ENCODE peak calls at places on chromosomes 6 and 20, in eight cellular contexts. T is heart right ventricle, I is neural progenitor cell, X is neuronal stem cell, Z is NCI-H1417 treated with DMSO at 0.1 percent for 48 hours, U is adrenal gland, N is HFFc6, M is Calu3. J is an unnamed sample.

GRCh38 chr6:148840256-148840655 is 93.4 kb downstream of the UST start:
- DNase-seq in X (no peak), M (no peak), U (no peak), N (no peak), Z (no peak), T (no peak), I (no peak), J (no peak)

GRCh38 chr6:168221000-168221399 is 98.6 kb downstream of the DACT2 start:
- DNase-seq in X (no peak), U (no peak), M (no peak), T (no peak), I (no peak), N (no peak), Z (no peak), J (no peak)

GRCh38 chr6:10451828-10452509 is 37.1 kb upstream of the TFAP2A start:
- DNase-seq in Z (no peak), U (no peak), M (peak), N (no peak), X (no peak), I (no peak), T (no peak), J (peak)

GRCh38 chr20:25865715-25866656 is 169.3 kb upstream of the ZNF337 start:
- DNase-seq in U (peak), N (peak), M (peak), I (peak), T (peak), X (peak), Z (peak), J (peak)

GRCh38 chr6:27242589-27243265 is 4.8 kb upstream of the PRSS16 start:
- DNase-seq in I (no peak), X (no peak), Z (no peak), M (no peak), U (no peak), N (no peak), T (no peak), J (no peak)

GRCh38 chr20:51122931-51123658 is 100.2 kb upstream of the KCNG1 start:
- DNase-seq in X (no peak), U (no peak), T (no peak), N (no peak), Z (no peak), I (no peak), M (no peak), J (no peak)

GRCh38 chr20:300345-300744 is 3.0 kb downstream of the ZCCHC3 start:
- DNase-seq in N (no peak), Z (no peak), U (no peak), I (no peak), X (no peak), T (no peak), M (no peak), J (peak)

GRCh38 chr20:5395932-5396727 is 79.4 kb upstream of the PROKR2 start:
- DNase-seq in T (no peak), U (no peak), I (no peak), M (no peak), N (no peak), X (no peak), Z (no peak), J (no peak)

GRCh38 chr6:161272600-161273355 is 1.1 kb downstream of the AGPAT4 start:
- DNase-seq in I (peak), X (peak), T (no peak), M (peak), U (no peak), N (peak), Z (peak), J (no peak)

GRCh38 chr6:135144678-135145508 is 36.2 kb upstream of the MYB start:
- DNase-seq in N (peak), X (no peak), U (no peak), Z (no peak), M (peak), I (peak), T (no peak), J (no peak)

GRCh38 chr6:141758430-141758829 is 374.3 kb upstream of the GJE1 start:
- DNase-seq in U (no peak), X (no peak), Z (no peak), I (no peak), T (no peak), N (no peak), M (no peak), J (no peak)

GRCh38 chr20:62470003-62470402 is 5.8 kb downstream of the GATA5 start:
- DNase-seq in M (no peak), I (no peak), T (no peak), U (no peak), Z (no peak), N (no peak), X (no peak), J (peak)

GRCh38 chr6:117157448-117157847 is 107.9 kb upstream of the VGLL2 start:
- DNase-seq in M (no peak), U (no peak), I (no peak), X (no peak), Z (no peak), T (no peak), N (no peak), J (no peak)

GRCh38 chr6:73085362-73085975 is 139.8 kb downstream of the KHDC1L start:
- DNase-seq in M (no peak), T (no peak), X (peak), N (no peak), U (no peak), I (peak), Z (no peak), J (no peak)

GRCh38 chr6:170209354-170210025 is 81.4 kb downstream of the DLL1 start:
- DNase-seq in Z (no peak), X (no peak), N (no peak), U (no peak), M (no peak), I (no peak), T (no peak), J (no peak)

GRCh38 chr20:14712302-14712739 is 374.9 kb upstream of the FLRT3 start:
- DNase-seq in N (no peak), Z (no peak), I (peak), U (no peak), M (peak), T (no peak), X (peak), J (peak)

GRCh38 chr6:166533205-166533824 is 53.2 kb downstream of the RAMACL start:
- DNase-seq in I (no peak), N (no peak), M (no peak), Z (no peak), T (no peak), U (no peak), X (no peak), J (no peak)

GRCh38 chr6:135505648-135506047 is 8.1 kb upstream of the AHI1 start:
- DNase-seq in I (no peak), M (no peak), Z (no peak), X (no peak), N (no peak), T (no peak), U (no peak), J (no peak)

GRCh38 chr20:25281541-25281991 is 33.7 kb downstream of the PYGB start:
- DNase-seq in I (no peak), X (no peak), T (no peak), M (no peak), N (no peak), Z (no peak), U (peak), J (no peak)

GRCh38 chr6:40011844-40012243 is 77.6 kb upstream of the MOCS1 start:
- DNase-seq in M (no peak), N (no peak), T (no peak), X (no peak), I (no peak), U (no peak), Z (no peak), J (peak)

GRCh38 chr6:69917834-69918233 is 51.5 kb downstream of the COL19A1 start:
- DNase-seq in Z (no peak), I (no peak), T (no peak), N (no peak), X (no peak), M (peak), U (no peak), J (no peak)

GRCh38 chr6:163630575-163630974 is 216.1 kb downstream of the QKI start:
- DNase-seq in T (no peak), I (no peak), X (no peak), U (no peak), N (no peak), M (no peak), Z (no peak), J (no peak)

GRCh38 chr6:121263742-121264141 is 70.5 kb downstream of the TBC1D32 start:
- DNase-seq in U (no peak), N (no peak), Z (no peak), I (no peak), M (no peak), X (no peak), T (no peak), J (no peak)

GRCh38 chr20:50587291-50587961 is 77.2 kb downstream of the PTPN1 start:
- DNase-seq in X (no peak), N (no peak), Z (no peak), I (no peak), U (no peak), M (no peak), T (no peak), J (no peak)

GRCh38 chr20:32546918-32547752 is 38.0 kb downstream of the NOL4L start:
- DNase-seq in X (no peak), T (no peak), M (no peak), N (no peak), I (no peak), U (no peak), Z (no peak), J (no peak)

GRCh38 chr6:148379966-148380653 is 37.5 kb downstream of the SASH1 start:
- DNase-seq in Z (no peak), M (no peak), N (no peak), I (no peak), T (no peak), X (no peak), U (no peak), J (no peak)

GRCh38 chr6:130632897-130633296 is 194.3 kb upstream of the SMLR1 start:
- DNase-seq in I (peak), Z (no peak), T (no peak), N (no peak), X (peak), U (no peak), M (no peak), J (peak)

GRCh38 chr6:34340906-34341480 is 51.5 kb downstream of the NUDT3 start:
- DNase-seq in X (no peak), N (no peak), Z (no peak), I (no peak), U (no peak), M (no peak), T (no peak), J (no peak)

GRCh38 chr6:81624443-81624842 is 128.0 kb downstream of the TENT5A start:
- DNase-seq in X (no peak), M (no peak), Z (no peak), U (no peak), N (peak), T (no peak), I (no peak), J (no peak)

GRCh38 chr6:113481910-113482309 is 375.2 kb upstream of the MARCKS start:
- DNase-seq in T (no peak), I (no peak), U (no peak), X (no peak), M (no peak), N (no peak), Z (no peak), J (no peak)

GRCh38 chr20:49037962-49038387 is 8.1 kb upstream of the CSE1L start:
- DNase-seq in I (no peak), X (no peak), T (no peak), U (no peak), Z (no peak), N (no peak), M (peak), J (no peak)

GRCh38 chr6:79913369-79913768 is 34.0 kb downstream of the ELOVL4 start:
- DNase-seq in N (no peak), T (no peak), X (no peak), M (no peak), U (no peak), I (no peak), Z (no peak), J (no peak)

GRCh38 chr6:26520840-26521484 is 17.2 kb upstream of the HMGN4 start:
- DNase-seq in U (peak), M (peak), Z (peak), X (peak), I (peak), N (peak), T (peak), J (peak)

GRCh38 chr6:28657756-28658465 is 132.2 kb downstream of the GPX5 start:
- DNase-seq in T (no peak), Z (no peak), N (peak), X (peak), U (peak), M (peak), I (peak), J (peak)

GRCh38 chr6:116314218-116314617 is 34.5 kb upstream of the TSPYL1 start:
- DNase-seq in Z (no peak), N (no peak), M (no peak), T (no peak), I (no peak), U (no peak), X (no peak), J (no peak)

GRCh38 chr6:168403370-168404005 is 37.5 kb upstream of the SMOC2 start:
- DNase-seq in X (no peak), N (no peak), I (no peak), U (no peak), Z (no peak), M (no peak), T (no peak), J (no peak)

GRCh38 chr6:71040043-71040442 is 83.2 kb upstream of the B3GAT2 start:
- DNase-seq in M (no peak), T (no peak), Z (no peak), I (peak), X (no peak), N (no peak), U (no peak), J (no peak)

GRCh38 chr6:169725270-169726048 is 1.2 kb upstream of the PHF10 start:
- DNase-seq in N (peak), M (peak), I (peak), U (peak), T (peak), X (peak), Z (no peak), J (peak)